ENCODE peak calls at places on chromosome 22, in nine cellular contexts. C is AG08395; J is upper lobe of right lung; I is uterus; M is GM20000; L is GM19239; N is activated CD4-positive, alpha-beta T cell treated with anti-CD3 and anti-CD28 coated beads for 24 hours; W is CD4-positive, alpha-beta T cell; D is EL. X is an unnamed sample.

GRCh38 chr22:36419177-36419911 is 31.6 kb upstream of the MYH9 start:
- DNase-seq in C (peak; percentile 35), J (no peak), I (peak; percentile 76), M (no peak), L (no peak), N (no peak), W (no peak), D (peak; percentile 57), X (no peak)

GRCh38 chr22:44108806-44109385 is 71.8 kb upstream of the PARVG start:
- DNase-seq in C (peak; percentile 40), J (peak; percentile 28), I (no peak), M (peak; percentile 75), L (no peak), N (no peak), W (no peak), D (no peak), X (no peak)

GRCh38 chr22:21646608-21647590 is 4.8 kb downstream of the SDF2L1 start:
- DNase-seq in C (peak; percentile 80), J (peak; percentile 75), I (peak; percentile 77), M (peak; percentile 79), L (no peak), N (peak; percentile 70), W (peak; percentile 74), D (peak; percentile 78), X (no peak)

GRCh38 chr22:26648761-26649363 is 8.5 kb upstream of the MIAT start:
- DNase-seq in C (no peak), J (no peak), I (no peak), M (no peak), L (no peak), N (no peak), W (no peak), D (no peak), X (no peak)

GRCh38 chr22:35728639-35729308 is 11.1 kb downstream of the APOL5 start:
- DNase-seq in C (no peak), J (no peak), I (no peak), M (no peak), L (no peak), N (no peak), W (no peak), D (no peak), X (no peak)

GRCh38 chr22:21443735-21444421 is 23.3 kb upstream of the TMEM191C start:
- DNase-seq in C (no peak), J (peak; percentile 51), I (peak; percentile 11), M (no peak), L (no peak), N (no peak), W (no peak), D (no peak), X (no peak)

GRCh38 chr22:29768052-29768680 is 997 bp downstream of the UQCR10 start:
- DNase-seq in C (peak; percentile 20), J (no peak), I (no peak), M (no peak), L (no peak), N (no peak), W (no peak), D (peak; percentile 27), X (no peak)

GRCh38 chr22:40381461-40381860 is 11.1 kb downstream of the SGSM3 start:
- DNase-seq in C (no peak), J (no peak), I (no peak), M (no peak), L (no peak), N (no peak), W (no peak), D (no peak), X (no peak)

GRCh38 chr22:48781868-48782267 is 1045.8 kb downstream of the BRD1 start:
- DNase-seq in C (no peak), J (no peak), I (no peak), M (no peak), L (no peak), N (no peak), W (no peak), D (no peak), X (no peak)

GRCh38 chr22:24216541-24217209 is 28.2 kb downstream of the GGT5 start:
- DNase-seq in C (no peak), J (no peak), I (no peak), M (no peak), L (no peak), N (no peak), W (no peak), D (no peak), X (no peak)

GRCh38 chr22:19344420-19344819 is 52.9 kb upstream of the CLTCL1 start:
- DNase-seq in C (no peak), J (no peak), I (no peak), M (no peak), L (no peak), N (no peak), W (no peak), D (no peak), X (no peak)

GRCh38 chr22:47801541-47802245 is 1039.2 kb downstream of the TBC1D22A start:
- DNase-seq in C (no peak), J (no peak), I (no peak), M (no peak), L (no peak), N (no peak), W (no peak), D (no peak), X (no peak)

GRCh38 chr22:24758164-24758799 is 16.2 kb downstream of the PIWIL3 start:
- DNase-seq in C (peak; percentile 64), J (no peak), I (peak; percentile 51), M (peak; percentile 63), L (peak; percentile 27), N (peak; percentile 35), W (peak; percentile 38), D (peak; percentile 59), X (no peak)

GRCh38 chr22:49678137-49678841 is 149.4 kb downstream of the BRD1 start:
- DNase-seq in C (no peak), J (no peak), I (no peak), M (no peak), L (no peak), N (no peak), W (no peak), D (no peak), X (no peak)

GRCh38 chr22:49771266-49772065 is 56.2 kb downstream of the BRD1 start:
- DNase-seq in C (no peak), J (no peak), I (no peak), M (no peak), L (no peak), N (no peak), W (no peak), D (no peak), X (no peak)

GRCh38 chr22:21970800-21971617 is 11.6 kb downstream of the TOP3B start:
- DNase-seq in C (no peak), J (no peak), I (no peak), M (no peak), L (no peak), N (no peak), W (no peak), D (no peak), X (no peak)

GRCh38 chr22:43066844-43067385 is 22.3 kb downstream of the TTLL1 start:
- DNase-seq in C (peak; percentile 44), J (no peak), I (no peak), M (no peak), L (no peak), N (no peak), W (no peak), D (peak; percentile 79), X (no peak)

GRCh38 chr22:31533391-31533790 is 37.1 kb downstream of the SFI1 start:
- DNase-seq in C (no peak), J (no peak), I (no peak), M (no peak), L (no peak), N (no peak), W (no peak), D (no peak), X (no peak)

GRCh38 chr22:43127166-43127908 is 15.9 kb downstream of the MCAT start:
- DNase-seq in C (no peak), J (no peak), I (no peak), M (no peak), L (no peak), N (no peak), W (no peak), D (no peak), X (no peak)

GRCh38 chr22:23743303-23743705 is 7.6 kb downstream of the ZNF70 start:
- DNase-seq in C (no peak), J (no peak), I (no peak), M (no peak), L (no peak), N (no peak), W (no peak), D (no peak), X (no peak)

X was measured in GM06990.